ENCODE peak calls at places on chromosomes 16 and 17, in five cellular contexts. M, Q, U, T and V are unnamed samples. For H3K4me1 and H3K36me3, the result is how much of the 10 kb centered on the place peaks cover.

GRCh38 chr17:30554839-30555751 is 77.9 kb downstream of the GOSR1 start:
- DNase-seq in U (no peak), T (no peak), Q (peak), M (peak), V (peak)

GRCh38 chr17:2170023-2170422 is 115.1 kb downstream of the HIC1 start:
- DNase-seq in U (no peak), Q (peak), T (no peak), M (peak), V (peak)

GRCh38 chr17:222172-222571 is 40.7 kb upstream of the DOC2B start:
- DNase-seq in U (no peak), Q (no peak), M (no peak), T (no peak), V (no peak)

GRCh38 chr16:50121721-50122445 is 31.2 kb upstream of the TENT4B start:
- DNase-seq in T (no peak), U (no peak), M (peak), Q (no peak), V (no peak)

GRCh38 chr16:49049191-49049590 is 232.4 kb downstream of the CBLN1 start:
- DNase-seq in Q (no peak), T (no peak), U (no peak), M (no peak), V (no peak)

GRCh38 chr17:6591599-6592158 is 35.3 kb upstream of the PITPNM3 start:
- DNase-seq in T (no peak), Q (no peak), M (no peak), U (no peak), V (no peak)

GRCh38 chr16:54006693-54007092 is 279.9 kb downstream of the IRX3 start:
- DNase-seq in U (no peak), T (no peak), M (no peak), Q (no peak), V (no peak)

GRCh38 chr16:4760221-4760910 is 6.6 kb downstream of the ZNF500 start:
- DNase-seq in T (no peak), Q (no peak), U (no peak), M (no peak), V (no peak)

GRCh38 chr17:40497704-40498103 is 3.7 kb downstream of the TNS4 start:
- DNase-seq in T (no peak), U (no peak), Q (peak), M (no peak), V (no peak)

GRCh38 chr17:59756236-59756818 is 48.9 kb downstream of the VMP1 start:
- DNase-seq in U (no peak), T (no peak), Q (peak), M (no peak), V (no peak)

GRCh38 chr17:77874303-77875050 is 84.0 kb upstream of the TNRC6C start:
- DNase-seq in U (no peak), M (no peak), T (no peak), Q (no peak), V (no peak)

GRCh38 chr16:81808933-81809480 is 29.9 kb downstream of the PLCG2 start:
- DNase-seq in T (no peak), U (no peak), Q (no peak), M (no peak), V (no peak)

GRCh38 chr17:44122825-44123355 is 551 bp downstream of the HDAC5 start:
- DNase-seq in U (no peak), Q (peak), M (no peak), T (no peak), V (no peak)

GRCh38 chr16:13793788-13794461 is 126.0 kb upstream of the ERCC4 start:
- DNase-seq in T (no peak), M (no peak), U (no peak), Q (no peak), V (no peak)

GRCh38 chr17:48023408-48024148 is 14.0 kb downstream of the COPZ2 start:
- DNase-seq in U (peak), Q (peak), M (peak), T (no peak), V (no peak)

GRCh38 chr17:60959696-60960095 is 282.0 kb downstream of the BCAS3 start:
- DNase-seq in Q (no peak), T (no peak), U (no peak), M (no peak), V (no peak)

GRCh38 chr16:75070055-75070841 is 46.3 kb downstream of the LDHD start:
- DNase-seq in Q (no peak), M (no peak), U (no peak), T (no peak), V (no peak)

GRCh38 chr16:56513972-56514371 is 5.9 kb downstream of the BBS2 start:
- DNase-seq in M (peak), Q (peak), U (no peak), T (no peak), V (no peak)

GRCh38 chr17:41885733-41886132 is 20.5 kb upstream of the KLHL11 start:
- DNase-seq in T (peak), Q (peak), U (no peak), M (peak), V (no peak)

GRCh38 chr17:2235792-2236365 is 67.7 kb downstream of the SMG6 start:
- DNase-seq in T (no peak), U (no peak), Q (no peak), M (no peak), V (no peak)

GRCh38 chr17:61335105-61335844 is 64.4 kb upstream of the TBX2 start:
- DNase-seq in Q (no peak), T (no peak), U (no peak), M (no peak), V (no peak)

GRCh38 chr17:77645441-77646430 is 312.8 kb upstream of the TNRC6C start:
- DNase-seq in M (peak), U (no peak), Q (peak), T (no peak), V (no peak)

DNA sequence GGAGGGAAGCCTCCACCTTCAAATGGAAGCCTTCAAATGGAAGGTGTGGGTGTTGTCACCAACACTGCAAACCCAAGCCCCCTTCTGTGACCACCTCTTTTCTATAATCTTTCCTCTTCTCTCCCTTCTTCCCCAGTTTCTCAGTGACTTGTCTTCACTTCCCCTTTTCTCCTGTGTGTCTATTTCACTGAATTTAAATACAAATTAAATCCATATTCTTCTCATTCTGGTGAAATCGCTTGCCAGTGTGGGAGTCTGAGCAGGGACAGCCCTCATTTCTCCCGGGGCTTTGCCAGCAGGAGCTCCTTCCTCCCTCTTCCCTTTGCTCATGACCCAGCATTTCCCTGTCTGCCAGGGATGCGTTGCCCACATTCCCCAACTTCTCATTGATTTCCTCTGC is 6.4 kb upstream of the ITGAX start:
- DNase-seq in U (no peak), M (no peak), Q (no peak), T (no peak), V (no peak)
- H3K4me1 ChIP-seq in U (under half), M (under half), Q (under half), T (under half), V (under half)

GRCh38 chr17:46979023-46979870 is at the start of gene RPRML:
- DNase-seq in M (peak), U (no peak), T (peak), Q (peak), V (no peak)

GRCh38 chr17:46977750-46978488 is 1.1 kb downstream of the RPRML start:
- DNase-seq in Q (no peak), T (no peak), U (no peak), M (peak), V (no peak)

GRCh38 chr17:46978489-46979022 is 497 bp downstream of the RPRML start:
- DNase-seq in M (peak), Q (no peak), U (no peak), T (peak), V (no peak)

GRCh38 chr17:46976626-46977270 is 2.3 kb downstream of the RPRML start:
- DNase-seq in M (peak), T (no peak), Q (peak), U (no peak), V (no peak)

GRCh38 chr17:46977348-46977747 is 1.7 kb downstream of the RPRML start:
- DNase-seq in M (peak), U (no peak), T (peak), Q (peak), V (peak)
- H3K4me3 ChIP-seq in M (peak), U (no peak), T (peak), Q (no peak), V (no peak)

DNA sequence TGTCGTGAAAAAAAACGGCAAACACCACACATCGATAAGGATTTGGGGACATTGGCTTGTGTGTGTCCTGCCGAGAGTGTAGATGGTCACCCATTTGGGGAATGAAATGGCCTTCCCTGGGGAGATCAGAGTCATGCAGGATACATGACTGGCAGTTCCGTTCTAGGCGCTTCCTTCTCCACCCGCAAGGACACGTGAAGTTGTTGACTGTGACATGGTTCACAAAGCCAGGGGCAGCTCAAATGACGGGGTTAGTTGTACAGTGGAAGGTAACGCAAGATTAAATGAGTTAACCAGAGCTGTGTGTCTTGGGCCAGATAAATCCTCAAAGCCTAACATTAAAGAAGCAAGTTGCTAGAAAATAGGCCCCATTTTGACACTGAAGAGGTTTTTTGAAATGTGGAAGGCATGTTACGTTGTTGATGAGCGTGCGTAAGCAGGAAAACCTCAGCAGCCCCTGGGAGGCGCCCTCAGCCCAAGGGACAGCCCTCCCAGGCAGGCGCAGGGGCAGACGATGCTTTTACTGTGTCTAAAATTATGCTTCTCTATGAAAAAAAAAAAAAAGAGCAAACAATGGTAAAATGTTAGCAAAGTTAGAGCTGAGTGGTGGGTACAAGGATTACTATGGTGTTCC is 35.9 kb upstream of the CHMP6 start:
- DNase-seq in U (no peak), M (peak), Q (no peak), T (no peak), V (no peak)
- H3K36me3 ChIP-seq in U (under half), M (under half), Q (under half), T (under half), V (under half)

GRCh38 chr16:52562770-52563169 is 15.8 kb upstream of the TOX3 start:
- DNase-seq in U (no peak), Q (no peak), T (no peak), M (no peak), V (no peak)

GRCh38 chr16:52563767-52564611 is 17.0 kb upstream of the TOX3 start:
- DNase-seq in U (no peak), Q (no peak), T (no peak), M (no peak), V (no peak)

GRCh38 chr16:52558448-52558847 is 11.5 kb upstream of the TOX3 start:
- DNase-seq in U (no peak), Q (no peak), M (no peak), T (no peak), V (no peak)

GRCh38 chr16:52557236-52557635 is 10.3 kb upstream of the TOX3 start:
- DNase-seq in M (no peak), Q (no peak), U (no peak), T (no peak), V (no peak)

GRCh38 chr16:52561910-52562741 is 15.2 kb upstream of the TOX3 start:
- DNase-seq in T (no peak), Q (no peak), M (no peak), U (peak), V (no peak)
- H3K4me1 ChIP-seq in T (under half), Q (under half), M (under half), U (under half), V (under half)

DNA sequence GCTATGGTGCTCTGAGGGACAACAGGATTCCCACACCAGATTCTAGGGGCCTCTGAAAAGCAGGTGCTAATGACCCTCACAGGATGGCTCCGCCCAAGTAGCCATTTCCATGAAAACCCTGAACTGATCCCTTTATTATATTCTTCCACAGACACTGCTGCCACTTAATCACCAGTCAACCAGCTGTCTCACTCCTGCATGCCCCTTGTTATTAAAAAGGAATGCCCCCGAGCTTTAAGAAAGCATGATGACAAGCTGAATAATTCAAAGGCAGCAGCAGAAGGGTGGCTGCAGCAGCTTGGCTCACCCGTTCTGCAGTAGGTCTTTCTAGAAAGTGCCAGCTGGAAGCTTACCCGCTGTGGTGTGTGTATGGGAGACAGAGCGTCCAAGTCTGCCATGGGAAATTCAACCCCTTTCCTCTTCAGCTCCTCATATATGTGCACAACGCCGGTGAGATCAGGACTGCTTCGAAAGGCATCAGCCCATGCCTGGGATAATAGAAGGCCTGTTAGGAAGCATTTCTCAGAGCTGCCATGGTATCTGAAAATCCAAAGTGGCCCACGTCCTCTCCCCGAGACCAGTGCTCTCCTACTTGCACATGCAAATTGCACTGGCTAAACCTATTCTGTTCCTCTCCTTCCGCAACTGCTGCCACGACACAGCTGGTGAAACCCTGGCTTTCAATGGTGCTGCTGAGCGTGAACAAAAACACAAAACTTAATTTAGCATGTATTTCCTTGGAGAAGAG is 47.7 kb upstream of the SREBF1 start:
- DNase-seq in T (no peak), U (no peak), Q (no peak), M (no peak), V (no peak)
- H3K4me3 ChIP-seq in T (no peak), U (no peak), Q (no peak), M (no peak), V (no peak)